ENCODE peak calls at places on chromosomes 1 and 21, in six cellular contexts. One of them, this sample, is unnamed.

GRCh38 chr1:63143482-63143881 is 178.9 kb upstream of the FOXD3 start:
- ATAC-seq in gastroesophageal sphincter: no peak
- ATAC-seq in IMR-90: no peak
- ATAC-seq in activated naive CD4-positive, alpha-beta T cell treated with anti-CD3 and anti-CD28 coated beads, Interleukin-2, amount 50 U/mL, for 72 hours: no peak
- ATAC-seq in activated B cell treated with CpG ODN at 0.5 μM for 24 hours: no peak
- ATAC-seq in psoas muscle: no peak
- ATAC-seq in this sample: no peak

GRCh38 chr1:2185880-2186855 is 8.4 kb downstream of the FAAP20 start:
- ATAC-seq in activated B cell treated with CpG ODN at 0.5 μM for 24 hours: no peak
- ATAC-seq in IMR-90: no peak
- ATAC-seq in gastroesophageal sphincter: no peak
- ATAC-seq in psoas muscle: no peak
- ATAC-seq in activated naive CD4-positive, alpha-beta T cell treated with anti-CD3 and anti-CD28 coated beads, Interleukin-2, amount 50 U/mL, for 72 hours: no peak
- ATAC-seq in this sample: no peak

GRCh38 chr1:51255331-51255730 is 19.3 kb downstream of the RNF11 start:
- ATAC-seq in activated naive CD4-positive, alpha-beta T cell treated with anti-CD3 and anti-CD28 coated beads, Interleukin-2, amount 50 U/mL, for 72 hours: no peak
- ATAC-seq in activated B cell treated with CpG ODN at 0.5 μM for 24 hours: no peak
- ATAC-seq in IMR-90: no peak
- ATAC-seq in gastroesophageal sphincter: no peak
- ATAC-seq in psoas muscle: no peak
- ATAC-seq in this sample: no peak

GRCh38 chr1:113256348-113256729 is 134.0 kb upstream of the MAGI3 start:
- ATAC-seq in activated B cell treated with CpG ODN at 0.5 μM for 24 hours: no peak
- ATAC-seq in gastroesophageal sphincter: no peak
- ATAC-seq in activated naive CD4-positive, alpha-beta T cell treated with anti-CD3 and anti-CD28 coated beads, Interleukin-2, amount 50 U/mL, for 72 hours: no peak
- ATAC-seq in IMR-90: no peak
- ATAC-seq in psoas muscle: no peak
- ATAC-seq in this sample: peak; percentile 77

GRCh38 chr1:84722794-84723193 is 32.5 kb upstream of the SSX2IP start:
- ATAC-seq in IMR-90: no peak
- ATAC-seq in activated naive CD4-positive, alpha-beta T cell treated with anti-CD3 and anti-CD28 coated beads, Interleukin-2, amount 50 U/mL, for 72 hours: no peak
- ATAC-seq in gastroesophageal sphincter: peak; percentile 64
- ATAC-seq in psoas muscle: peak; percentile 63
- ATAC-seq in activated B cell treated with CpG ODN at 0.5 μM for 24 hours: no peak
- ATAC-seq in this sample: no peak

GRCh38 chr1:155007253-155007828 is 4.7 kb downstream of the ZBTB7B start:
- ATAC-seq in gastroesophageal sphincter: no peak
- ATAC-seq in activated naive CD4-positive, alpha-beta T cell treated with anti-CD3 and anti-CD28 coated beads, Interleukin-2, amount 50 U/mL, for 72 hours: no peak
- ATAC-seq in activated B cell treated with CpG ODN at 0.5 μM for 24 hours: no peak
- ATAC-seq in IMR-90: no peak
- ATAC-seq in psoas muscle: peak; percentile 34
- ATAC-seq in this sample: no peak

GRCh38 chr21:30839304-30839703 is 9.7 kb upstream of the KRTAP7-1 start:
- ATAC-seq in psoas muscle: no peak
- ATAC-seq in gastroesophageal sphincter: no peak
- ATAC-seq in activated B cell treated with CpG ODN at 0.5 μM for 24 hours: no peak
- ATAC-seq in IMR-90: no peak
- ATAC-seq in activated naive CD4-positive, alpha-beta T cell treated with anti-CD3 and anti-CD28 coated beads, Interleukin-2, amount 50 U/mL, for 72 hours: peak; percentile 53
- ATAC-seq in this sample: peak; percentile 44

GRCh38 chr1:161382214-161383019 is 14.7 kb upstream of the CFAP126 start:
- ATAC-seq in activated B cell treated with CpG ODN at 0.5 μM for 24 hours: peak; percentile 90
- ATAC-seq in IMR-90: peak; percentile 93
- ATAC-seq in activated naive CD4-positive, alpha-beta T cell treated with anti-CD3 and anti-CD28 coated beads, Interleukin-2, amount 50 U/mL, for 72 hours: peak; percentile 88
- ATAC-seq in psoas muscle: peak; percentile 91
- ATAC-seq in gastroesophageal sphincter: peak; percentile 86
- ATAC-seq in this sample: peak; percentile 75

GRCh38 chr1:67680486-67680885 is 4.5 kb upstream of the GADD45A start:
- ATAC-seq in gastroesophageal sphincter: no peak
- ATAC-seq in psoas muscle: no peak
- ATAC-seq in IMR-90: no peak
- ATAC-seq in activated B cell treated with CpG ODN at 0.5 μM for 24 hours: no peak
- ATAC-seq in activated naive CD4-positive, alpha-beta T cell treated with anti-CD3 and anti-CD28 coated beads, Interleukin-2, amount 50 U/mL, for 72 hours: no peak
- ATAC-seq in this sample: no peak

GRCh38 chr1:7873801-7874795 is 21.2 kb upstream of the UTS2 start:
- ATAC-seq in activated B cell treated with CpG ODN at 0.5 μM for 24 hours: no peak
- ATAC-seq in psoas muscle: no peak
- ATAC-seq in activated naive CD4-positive, alpha-beta T cell treated with anti-CD3 and anti-CD28 coated beads, Interleukin-2, amount 50 U/mL, for 72 hours: no peak
- ATAC-seq in IMR-90: no peak
- ATAC-seq in gastroesophageal sphincter: no peak
- ATAC-seq in this sample: no peak

GRCh38 chr1:211948377-211948776 is 87.0 kb downstream of the INTS7 start:
- ATAC-seq in psoas muscle: no peak
- ATAC-seq in activated B cell treated with CpG ODN at 0.5 μM for 24 hours: no peak
- ATAC-seq in IMR-90: no peak
- ATAC-seq in activated naive CD4-positive, alpha-beta T cell treated with anti-CD3 and anti-CD28 coated beads, Interleukin-2, amount 50 U/mL, for 72 hours: no peak
- ATAC-seq in gastroesophageal sphincter: no peak
- ATAC-seq in this sample: no peak

This sample was measured in esophagus mucosa.